ENCODE peak calls at places on chromosomes 11 and 22, in eight cellular contexts. One of them, this sample, is unnamed.

GRCh38 chr22:40654522-40655167 is 18.1 kb upstream of the MRTFA start:
- DNase-seq in EL: peak; percentile 64
- DNase-seq in ACHN: peak; percentile 56
- DNase-seq in nucleus accumbens: peak; percentile 29
- DNase-seq in iPS-NIHi11: peak; percentile 46
- DNase-seq in RWPE1: peak; percentile 14
- DNase-seq in activated CD8-positive, alpha-beta memory T cell treated with anti-CD3 and anti-CD28 coated beads, Interleukin-2, amount 10 ng/mL, durations not matched to agents 7 days and 5 days: no peak
- DNase-seq in T-cell: no peak
- DNase-seq in this sample: peak; percentile 34

GRCh38 chr11:78037056-78037455 is 14.0 kb upstream of the KCTD14 start:
- DNase-seq in RWPE1: no peak
- DNase-seq in iPS-NIHi11: no peak
- DNase-seq in ACHN: no peak
- DNase-seq in activated CD8-positive, alpha-beta memory T cell treated with anti-CD3 and anti-CD28 coated beads, Interleukin-2, amount 10 ng/mL, durations not matched to agents 7 days and 5 days: no peak
- DNase-seq in EL: peak; percentile 37
- DNase-seq in T-cell: no peak
- DNase-seq in nucleus accumbens: no peak
- DNase-seq in this sample: no peak

GRCh38 chr11:62882811-62883496 is 2.3 kb downstream of the SLC3A2 start:
- DNase-seq in ACHN: no peak
- DNase-seq in EL: no peak
- DNase-seq in T-cell: no peak
- DNase-seq in activated CD8-positive, alpha-beta memory T cell treated with anti-CD3 and anti-CD28 coated beads, Interleukin-2, amount 10 ng/mL, durations not matched to agents 7 days and 5 days: no peak
- DNase-seq in nucleus accumbens: no peak
- DNase-seq in RWPE1: no peak
- DNase-seq in iPS-NIHi11: no peak
- DNase-seq in this sample: no peak

GRCh38 chr22:35995345-35995744 is 33.3 kb downstream of the RBFOX2 start:
- DNase-seq in ACHN: no peak
- DNase-seq in T-cell: no peak
- DNase-seq in iPS-NIHi11: no peak
- DNase-seq in RWPE1: no peak
- DNase-seq in EL: peak; percentile 56
- DNase-seq in nucleus accumbens: no peak
- DNase-seq in activated CD8-positive, alpha-beta memory T cell treated with anti-CD3 and anti-CD28 coated beads, Interleukin-2, amount 10 ng/mL, durations not matched to agents 7 days and 5 days: no peak
- DNase-seq in this sample: no peak

GRCh38 chr22:43854786-43855271 is 7.5 kb downstream of the SULT4A1 start:
- DNase-seq in iPS-NIHi11: no peak
- DNase-seq in ACHN: no peak
- DNase-seq in activated CD8-positive, alpha-beta memory T cell treated with anti-CD3 and anti-CD28 coated beads, Interleukin-2, amount 10 ng/mL, durations not matched to agents 7 days and 5 days: no peak
- DNase-seq in EL: no peak
- DNase-seq in RWPE1: no peak
- DNase-seq in nucleus accumbens: no peak
- DNase-seq in T-cell: no peak
- DNase-seq in this sample: no peak

GRCh38 chr11:11349870-11350325 is 3.2 kb downstream of the CSNK2A3 start:
- DNase-seq in nucleus accumbens: no peak
- DNase-seq in EL: peak; percentile 80
- DNase-seq in RWPE1: peak; percentile 26
- DNase-seq in ACHN: peak; percentile 55
- DNase-seq in activated CD8-positive, alpha-beta memory T cell treated with anti-CD3 and anti-CD28 coated beads, Interleukin-2, amount 10 ng/mL, durations not matched to agents 7 days and 5 days: no peak
- DNase-seq in iPS-NIHi11: no peak
- DNase-seq in T-cell: no peak
- DNase-seq in this sample: peak; percentile 33

GRCh38 chr11:70038034-70038834 is 39.9 kb upstream of the ANO1 start:
- DNase-seq in iPS-NIHi11: no peak
- DNase-seq in RWPE1: no peak
- DNase-seq in activated CD8-positive, alpha-beta memory T cell treated with anti-CD3 and anti-CD28 coated beads, Interleukin-2, amount 10 ng/mL, durations not matched to agents 7 days and 5 days: no peak
- DNase-seq in EL: no peak
- DNase-seq in nucleus accumbens: no peak
- DNase-seq in T-cell: no peak
- DNase-seq in ACHN: no peak
- DNase-seq in this sample: no peak

GRCh38 chr11:123654566-123655081 is at the start of gene SCN3B:
- DNase-seq in EL: peak; percentile 71
- DNase-seq in T-cell: no peak
- DNase-seq in RWPE1: peak; percentile 84
- DNase-seq in ACHN: peak; percentile 74
- DNase-seq in iPS-NIHi11: peak; percentile 95
- DNase-seq in nucleus accumbens: no peak
- DNase-seq in activated CD8-positive, alpha-beta memory T cell treated with anti-CD3 and anti-CD28 coated beads, Interleukin-2, amount 10 ng/mL, durations not matched to agents 7 days and 5 days: peak; percentile 45
- DNase-seq in this sample: no peak

GRCh38 chr11:116166788-116167465 is 605.9 kb downstream of the BUD13 start:
- DNase-seq in activated CD8-positive, alpha-beta memory T cell treated with anti-CD3 and anti-CD28 coated beads, Interleukin-2, amount 10 ng/mL, durations not matched to agents 7 days and 5 days: no peak
- DNase-seq in ACHN: no peak
- DNase-seq in RWPE1: no peak
- DNase-seq in nucleus accumbens: no peak
- DNase-seq in iPS-NIHi11: no peak
- DNase-seq in EL: no peak
- DNase-seq in T-cell: no peak
- DNase-seq in this sample: no peak

GRCh38 chr11:63985812-63986155 is 454 bp upstream of the OTUB1 start:
- DNase-seq in activated CD8-positive, alpha-beta memory T cell treated with anti-CD3 and anti-CD28 coated beads, Interleukin-2, amount 10 ng/mL, durations not matched to agents 7 days and 5 days: peak; percentile 89
- DNase-seq in ACHN: no peak
- DNase-seq in nucleus accumbens: no peak
- DNase-seq in RWPE1: no peak
- DNase-seq in EL: no peak
- DNase-seq in T-cell: peak; percentile 61
- DNase-seq in iPS-NIHi11: no peak
- DNase-seq in this sample: no peak

GRCh38 chr11:59562292-59562691 is 51.0 kb downstream of the OR4D9 start:
- DNase-seq in T-cell: no peak
- DNase-seq in RWPE1: no peak
- DNase-seq in activated CD8-positive, alpha-beta memory T cell treated with anti-CD3 and anti-CD28 coated beads, Interleukin-2, amount 10 ng/mL, durations not matched to agents 7 days and 5 days: no peak
- DNase-seq in iPS-NIHi11: no peak
- DNase-seq in nucleus accumbens: no peak
- DNase-seq in EL: no peak
- DNase-seq in ACHN: no peak
- DNase-seq in this sample: no peak

GRCh38 chr11:12377106-12377823 is at the start of gene PARVA:
- DNase-seq in ACHN: peak; percentile 86
- DNase-seq in T-cell: no peak
- DNase-seq in RWPE1: peak; percentile 50
- DNase-seq in EL: peak; percentile 90
- DNase-seq in iPS-NIHi11: peak; percentile 68
- DNase-seq in activated CD8-positive, alpha-beta memory T cell treated with anti-CD3 and anti-CD28 coated beads, Interleukin-2, amount 10 ng/mL, durations not matched to agents 7 days and 5 days: no peak
- DNase-seq in nucleus accumbens: peak; percentile 10
- DNase-seq in this sample: peak; percentile 26

GRCh38 chr11:78711732-78712131 is 137.1 kb upstream of the NARS2 start:
- DNase-seq in RWPE1: no peak
- DNase-seq in nucleus accumbens: no peak
- DNase-seq in iPS-NIHi11: no peak
- DNase-seq in activated CD8-positive, alpha-beta memory T cell treated with anti-CD3 and anti-CD28 coated beads, Interleukin-2, amount 10 ng/mL, durations not matched to agents 7 days and 5 days: no peak
- DNase-seq in T-cell: no peak
- DNase-seq in EL: no peak
- DNase-seq in ACHN: no peak
- DNase-seq in this sample: no peak

GRCh38 chr11:63491614-63492372 is 826 bp upstream of the PLAAT5 start:
- DNase-seq in RWPE1: no peak
- DNase-seq in T-cell: no peak
- DNase-seq in activated CD8-positive, alpha-beta memory T cell treated with anti-CD3 and anti-CD28 coated beads, Interleukin-2, amount 10 ng/mL, durations not matched to agents 7 days and 5 days: no peak
- DNase-seq in ACHN: no peak
- DNase-seq in nucleus accumbens: no peak
- DNase-seq in EL: no peak
- DNase-seq in iPS-NIHi11: no peak
- DNase-seq in this sample: no peak

GRCh38 chr22:36175892-36176291 is 15.3 kb upstream of the APOL3 start:
- DNase-seq in nucleus accumbens: no peak
- DNase-seq in iPS-NIHi11: no peak
- DNase-seq in ACHN: no peak
- DNase-seq in activated CD8-positive, alpha-beta memory T cell treated with anti-CD3 and anti-CD28 coated beads, Interleukin-2, amount 10 ng/mL, durations not matched to agents 7 days and 5 days: no peak
- DNase-seq in RWPE1: no peak
- DNase-seq in T-cell: no peak
- DNase-seq in EL: no peak
- DNase-seq in this sample: no peak

GRCh38 chr11:59175104-59175503 is 3.2 kb downstream of the DTX4 start:
- DNase-seq in iPS-NIHi11: no peak
- DNase-seq in EL: no peak
- DNase-seq in T-cell: no peak
- DNase-seq in nucleus accumbens: no peak
- DNase-seq in activated CD8-positive, alpha-beta memory T cell treated with anti-CD3 and anti-CD28 coated beads, Interleukin-2, amount 10 ng/mL, durations not matched to agents 7 days and 5 days: no peak
- DNase-seq in RWPE1: no peak
- DNase-seq in ACHN: no peak
- DNase-seq in this sample: no peak

GRCh38 chr11:12706531-12707499 is 32.6 kb downstream of the TEAD1 start:
- DNase-seq in ACHN: no peak
- DNase-seq in nucleus accumbens: no peak
- DNase-seq in RWPE1: no peak
- DNase-seq in iPS-NIHi11: no peak
- DNase-seq in EL: no peak
- DNase-seq in T-cell: no peak
- DNase-seq in activated CD8-positive, alpha-beta memory T cell treated with anti-CD3 and anti-CD28 coated beads, Interleukin-2, amount 10 ng/mL, durations not matched to agents 7 days and 5 days: no peak
- DNase-seq in this sample: peak; percentile 26

GRCh38 chr22:38262051-38262795 is 10.6 kb downstream of the TMEM184B start:
- DNase-seq in activated CD8-positive, alpha-beta memory T cell treated with anti-CD3 and anti-CD28 coated beads, Interleukin-2, amount 10 ng/mL, durations not matched to agents 7 days and 5 days: peak; percentile 48
- DNase-seq in EL: peak; percentile 37
- DNase-seq in ACHN: peak; percentile 32
- DNase-seq in nucleus accumbens: peak; percentile 47
- DNase-seq in RWPE1: no peak
- DNase-seq in iPS-NIHi11: peak; percentile 80
- DNase-seq in T-cell: peak; percentile 20
- DNase-seq in this sample: no peak

GRCh38 chr11:70335511-70335910 is 62.8 kb upstream of the CTTN start:
- DNase-seq in T-cell: no peak
- DNase-seq in activated CD8-positive, alpha-beta memory T cell treated with anti-CD3 and anti-CD28 coated beads, Interleukin-2, amount 10 ng/mL, durations not matched to agents 7 days and 5 days: no peak
- DNase-seq in EL: no peak
- DNase-seq in ACHN: no peak
- DNase-seq in RWPE1: no peak
- DNase-seq in nucleus accumbens: no peak
- DNase-seq in iPS-NIHi11: no peak
- DNase-seq in this sample: no peak

GRCh38 chr11:94933225-94934130 is 39.9 kb downstream of the CWC15 start:
- DNase-seq in activated CD8-positive, alpha-beta memory T cell treated with anti-CD3 and anti-CD28 coated beads, Interleukin-2, amount 10 ng/mL, durations not matched to agents 7 days and 5 days: no peak
- DNase-seq in iPS-NIHi11: no peak
- DNase-seq in EL: peak; percentile 96
- DNase-seq in RWPE1: no peak
- DNase-seq in ACHN: peak; percentile 4
- DNase-seq in nucleus accumbens: no peak
- DNase-seq in T-cell: no peak
- DNase-seq in this sample: peak; percentile 34

GRCh38 chr22:50009251-50009650 is 3.3 kb downstream of the IL17REL start:
- DNase-seq in T-cell: no peak
- DNase-seq in ACHN: no peak
- DNase-seq in EL: no peak
- DNase-seq in RWPE1: no peak
- DNase-seq in activated CD8-positive, alpha-beta memory T cell treated with anti-CD3 and anti-CD28 coated beads, Interleukin-2, amount 10 ng/mL, durations not matched to agents 7 days and 5 days: no peak
- DNase-seq in iPS-NIHi11: no peak
- DNase-seq in nucleus accumbens: no peak
- DNase-seq in this sample: no peak

GRCh38 chr11:67615455-67616430 is 9.0 kb downstream of the NDUFV1 start:
- DNase-seq in iPS-NIHi11: peak; percentile 74
- DNase-seq in activated CD8-positive, alpha-beta memory T cell treated with anti-CD3 and anti-CD28 coated beads, Interleukin-2, amount 10 ng/mL, durations not matched to agents 7 days and 5 days: peak; percentile 83
- DNase-seq in RWPE1: peak; percentile 33
- DNase-seq in EL: peak; percentile 33
- DNase-seq in ACHN: peak; percentile 43
- DNase-seq in T-cell: peak; percentile 40
- DNase-seq in nucleus accumbens: no peak
- DNase-seq in this sample: no peak

GRCh38 chr11:61679301-61679700 is 890 bp upstream of the DAGLA start:
- DNase-seq in T-cell: no peak
- DNase-seq in iPS-NIHi11: no peak
- DNase-seq in EL: no peak
- DNase-seq in activated CD8-positive, alpha-beta memory T cell treated with anti-CD3 and anti-CD28 coated beads, Interleukin-2, amount 10 ng/mL, durations not matched to agents 7 days and 5 days: no peak
- DNase-seq in RWPE1: no peak
- DNase-seq in ACHN: no peak
- DNase-seq in nucleus accumbens: no peak
- DNase-seq in this sample: no peak

GRCh38 chr11:4453118-4453517 is 4.0 kb downstream of the OR52K2 start:
- DNase-seq in ACHN: no peak
- DNase-seq in T-cell: no peak
- DNase-seq in EL: no peak
- DNase-seq in RWPE1: no peak
- DNase-seq in iPS-NIHi11: no peak
- DNase-seq in activated CD8-positive, alpha-beta memory T cell treated with anti-CD3 and anti-CD28 coated beads, Interleukin-2, amount 10 ng/mL, durations not matched to agents 7 days and 5 days: no peak
- DNase-seq in nucleus accumbens: no peak
- DNase-seq in this sample: no peak

GRCh38 chr11:57303990-57304579 is 20.7 kb downstream of the TNKS1BP1 start:
- DNase-seq in T-cell: no peak
- DNase-seq in iPS-NIHi11: no peak
- DNase-seq in activated CD8-positive, alpha-beta memory T cell treated with anti-CD3 and anti-CD28 coated beads, Interleukin-2, amount 10 ng/mL, durations not matched to agents 7 days and 5 days: no peak
- DNase-seq in RWPE1: peak; percentile 72
- DNase-seq in ACHN: no peak
- DNase-seq in nucleus accumbens: no peak
- DNase-seq in EL: no peak
- DNase-seq in this sample: no peak

GRCh38 chr11:62933285-62933684 is 12.1 kb upstream of the CHRM1 start:
- DNase-seq in RWPE1: no peak
- DNase-seq in ACHN: no peak
- DNase-seq in EL: no peak
- DNase-seq in iPS-NIHi11: no peak
- DNase-seq in activated CD8-positive, alpha-beta memory T cell treated with anti-CD3 and anti-CD28 coated beads, Interleukin-2, amount 10 ng/mL, durations not matched to agents 7 days and 5 days: no peak
- DNase-seq in T-cell: no peak
- DNase-seq in nucleus accumbens: no peak
- DNase-seq in this sample: no peak

GRCh38 chr22:30057375-30057774 is 22.9 kb upstream of the HORMAD2 start:
- DNase-seq in EL: no peak
- DNase-seq in ACHN: no peak
- DNase-seq in T-cell: no peak
- DNase-seq in RWPE1: no peak
- DNase-seq in nucleus accumbens: no peak
- DNase-seq in activated CD8-positive, alpha-beta memory T cell treated with anti-CD3 and anti-CD28 coated beads, Interleukin-2, amount 10 ng/mL, durations not matched to agents 7 days and 5 days: no peak
- DNase-seq in iPS-NIHi11: no peak
- DNase-seq in this sample: no peak

GRCh38 chr11:63866211-63866610 is 27.3 kb downstream of the MARK2 start:
- DNase-seq in EL: peak; percentile 22
- DNase-seq in RWPE1: no peak
- DNase-seq in iPS-NIHi11: no peak
- DNase-seq in activated CD8-positive, alpha-beta memory T cell treated with anti-CD3 and anti-CD28 coated beads, Interleukin-2, amount 10 ng/mL, durations not matched to agents 7 days and 5 days: peak; percentile 89
- DNase-seq in T-cell: peak; percentile 85
- DNase-seq in nucleus accumbens: no peak
- DNase-seq in ACHN: no peak
- DNase-seq in this sample: peak; percentile 77

GRCh38 chr11:198236-198806 is 5.4 kb downstream of the SCGB1C1 start:
- DNase-seq in activated CD8-positive, alpha-beta memory T cell treated with anti-CD3 and anti-CD28 coated beads, Interleukin-2, amount 10 ng/mL, durations not matched to agents 7 days and 5 days: peak; percentile 37
- DNase-seq in iPS-NIHi11: no peak
- DNase-seq in ACHN: no peak
- DNase-seq in T-cell: no peak
- DNase-seq in EL: no peak
- DNase-seq in RWPE1: no peak
- DNase-seq in nucleus accumbens: no peak
- DNase-seq in this sample: no peak

GRCh38 chr11:72000591-72000867 is 1.8 kb downstream of the IL18BP start:
- DNase-seq in activated CD8-positive, alpha-beta memory T cell treated with anti-CD3 and anti-CD28 coated beads, Interleukin-2, amount 10 ng/mL, durations not matched to agents 7 days and 5 days: no peak
- DNase-seq in iPS-NIHi11: no peak
- DNase-seq in RWPE1: no peak
- DNase-seq in ACHN: no peak
- DNase-seq in T-cell: no peak
- DNase-seq in EL: no peak
- DNase-seq in nucleus accumbens: no peak
- DNase-seq in this sample: no peak

GRCh38 chr11:74388678-74389327 is 9.4 kb downstream of the PGM2L1 start:
- DNase-seq in activated CD8-positive, alpha-beta memory T cell treated with anti-CD3 and anti-CD28 coated beads, Interleukin-2, amount 10 ng/mL, durations not matched to agents 7 days and 5 days: peak; percentile 78
- DNase-seq in iPS-NIHi11: peak; percentile 37
- DNase-seq in RWPE1: peak; percentile 36
- DNase-seq in T-cell: peak; percentile 61
- DNase-seq in ACHN: peak; percentile 39
- DNase-seq in nucleus accumbens: peak; percentile 5
- DNase-seq in EL: peak; percentile 54
- DNase-seq in this sample: peak; percentile 43

GRCh38 chr11:34730544-34731295 is 109.8 kb downstream of the EHF start:
- DNase-seq in nucleus accumbens: no peak
- DNase-seq in T-cell: no peak
- DNase-seq in activated CD8-positive, alpha-beta memory T cell treated with anti-CD3 and anti-CD28 coated beads, Interleukin-2, amount 10 ng/mL, durations not matched to agents 7 days and 5 days: no peak
- DNase-seq in EL: no peak
- DNase-seq in ACHN: no peak
- DNase-seq in RWPE1: no peak
- DNase-seq in iPS-NIHi11: no peak
- DNase-seq in this sample: no peak

GRCh38 chr22:48065852-48066251 is 1303.4 kb downstream of the TBC1D22A start:
- DNase-seq in EL: no peak
- DNase-seq in T-cell: no peak
- DNase-seq in RWPE1: no peak
- DNase-seq in ACHN: no peak
- DNase-seq in activated CD8-positive, alpha-beta memory T cell treated with anti-CD3 and anti-CD28 coated beads, Interleukin-2, amount 10 ng/mL, durations not matched to agents 7 days and 5 days: no peak
- DNase-seq in iPS-NIHi11: no peak
- DNase-seq in nucleus accumbens: no peak
- DNase-seq in this sample: no peak

GRCh38 chr22:20267441-20268288 is 453 bp downstream of the RTN4R start:
- DNase-seq in EL: no peak
- DNase-seq in T-cell: no peak
- DNase-seq in activated CD8-positive, alpha-beta memory T cell treated with anti-CD3 and anti-CD28 coated beads, Interleukin-2, amount 10 ng/mL, durations not matched to agents 7 days and 5 days: no peak
- DNase-seq in RWPE1: no peak
- DNase-seq in ACHN: peak; percentile 32
- DNase-seq in iPS-NIHi11: peak; percentile 69
- DNase-seq in nucleus accumbens: no peak
- DNase-seq in this sample: no peak